ENCODE peak calls at places on chromosomes 7 and 10, in seven cellular contexts. L is breast epithelium, E is body of pancreas, V is A549, T is H1, O is testis, X is erythroblast. A is an unnamed sample.

GRCh38 chr7:24395512-24395911 is 111.5 kb downstream of the NPY start:
- DNase-seq in L (no peak), E (no peak), V (no peak), T (no peak), O (no peak), X (no peak), A (no peak)

GRCh38 chr7:28378574-28379149 is 33.7 kb upstream of the CREB5 start:
- DNase-seq in L (no peak), E (no peak), V (no peak), T (no peak), O (no peak), X (no peak), A (no peak)

GRCh38 chr7:17608114-17608833 is 309.8 kb downstream of the AHR start:
- DNase-seq in L (no peak), E (no peak), V (no peak), T (no peak), O (no peak), X (no peak), A (no peak)

GRCh38 chr10:5731559-5731958 is 46.9 kb downstream of the TASOR2 start:
- DNase-seq in L (no peak), E (no peak), V (no peak), T (no peak), O (no peak), X (no peak), A (no peak)

GRCh38 chr7:148262721-148263229 is 327.8 kb upstream of the C7orf33 start:
- DNase-seq in L (peak), E (peak), V (peak), T (peak), O (peak), X (peak), A (peak)

GRCh38 chr10:27614776-27615175 is 110.7 kb downstream of the RAB18 start:
- DNase-seq in L (no peak), E (no peak), V (no peak), T (no peak), O (no peak), X (no peak), A (no peak)

GRCh38 chr7:4265056-4265455 is 417.0 kb upstream of the FOXK1 start:
- DNase-seq in L (no peak), E (no peak), V (no peak), T (no peak), O (no peak), X (no peak), A (no peak)

GRCh38 chr10:108545921-108546320 is 1377.4 kb downstream of the XPNPEP1 start:
- DNase-seq in L (no peak), E (no peak), V (no peak), T (no peak), O (no peak), X (no peak), A (no peak)

GRCh38 chr10:85280014-85280413 is 951.6 kb downstream of the CCSER2 start:
- DNase-seq in L (no peak), E (peak), V (no peak), T (peak), O (no peak), X (no peak), A (no peak)

GRCh38 chr7:45684910-45685618 is 110.9 kb downstream of the ADCY1 start:
- DNase-seq in L (peak), E (no peak), V (no peak), T (no peak), O (peak), X (no peak), A (no peak)

GRCh38 chr7:151743481-151743983 is 133.4 kb downstream of the PRKAG2 start:
- DNase-seq in L (no peak), E (no peak), V (no peak), T (no peak), O (peak), X (no peak), A (no peak)

GRCh38 chr10:132866601-132867381 is 75.6 kb downstream of the CFAP46 start:
- DNase-seq in L (peak), E (peak), V (no peak), T (no peak), O (no peak), X (no peak), A (no peak)

GRCh38 chr7:96697822-96698221 is 11.8 kb downstream of the SEM1 start:
- DNase-seq in L (no peak), E (no peak), V (no peak), T (no peak), O (no peak), X (no peak), A (no peak)

GRCh38 chr10:123249894-123250293 is 95.7 kb downstream of the BUB3 start:
- DNase-seq in L (no peak), E (no peak), V (no peak), T (no peak), O (no peak), X (no peak), A (no peak)

GRCh38 chr7:92785923-92786322 is 50.5 kb downstream of the CDK6 start:
- DNase-seq in L (no peak), E (no peak), V (no peak), T (no peak), O (no peak), X (no peak), A (no peak)

GRCh38 chr7:119969054-119969453 is 303.9 kb upstream of the KCND2 start:
- DNase-seq in L (no peak), E (no peak), V (no peak), T (no peak), O (no peak), X (no peak), A (no peak)

GRCh38 chr10:77334501-77334900 is 303.1 kb downstream of the KCNMA1 start:
- DNase-seq in L (no peak), E (no peak), V (no peak), T (no peak), O (no peak), X (no peak), A (no peak)

GRCh38 chr10:6987536-6987945 is 407.5 kb upstream of the PRKCQ start:
- DNase-seq in L (no peak), E (no peak), V (no peak), T (no peak), O (no peak), X (no peak), A (no peak)

GRCh38 chr10:133127291-133128125 is 32.5 kb upstream of the KNDC1 start:
- DNase-seq in L (peak), E (peak), V (no peak), T (no peak), O (peak), X (peak), A (no peak)

GRCh38 chr10:131646551-131647525 is 254.0 kb upstream of the PPP2R2D start:
- DNase-seq in L (no peak), E (no peak), V (no peak), T (no peak), O (no peak), X (no peak), A (no peak)

GRCh38 chr7:144436500-144436899 is 33.0 kb upstream of the NOBOX start:
- DNase-seq in L (no peak), E (no peak), V (no peak), T (no peak), O (no peak), X (no peak), A (no peak)

GRCh38 chr10:95423327-95424005 is 132.7 kb upstream of the PDLIM1 start:
- DNase-seq in L (no peak), E (no peak), V (no peak), T (no peak), O (no peak), X (no peak), A (no peak)

GRCh38 chr7:83947260-83947659 is 247.3 kb downstream of the SEMA3A start:
- DNase-seq in L (no peak), E (peak), V (peak), T (peak), O (peak), X (peak), A (peak)

GRCh38 chr7:98107313-98107691 is 640 bp downstream of the LMTK2 start:
- DNase-seq in L (no peak), E (peak), V (no peak), T (no peak), O (peak), X (peak), A (peak)

GRCh38 chr7:2641406-2642393 is 9.9 kb downstream of the TTYH3 start:
- DNase-seq in L (peak), E (peak), V (no peak), T (no peak), O (peak), X (no peak), A (peak)

GRCh38 chr7:111561659-111561908 is 708 bp downstream of the IMMP2L start:
- DNase-seq in L (no peak), E (peak), V (no peak), T (no peak), O (peak), X (no peak), A (no peak)

GRCh38 chr10:113187066-113187777 is 237.2 kb downstream of the TCF7L2 start:
- DNase-seq in L (no peak), E (peak), V (no peak), T (no peak), O (peak), X (no peak), A (no peak)

GRCh38 chr7:95687759-95688343 is 84.5 kb upstream of the DYNC1I1 start:
- DNase-seq in L (no peak), E (no peak), V (peak), T (no peak), O (peak), X (peak), A (no peak)

GRCh38 chr7:34133983-34134782 is 228.8 kb downstream of the BMPER start:
- DNase-seq in L (no peak), E (peak), V (peak), T (peak), O (peak), X (peak), A (peak)

GRCh38 chr7:79828866-79829265 is 305.8 kb upstream of the GNAI1 start:
- DNase-seq in L (no peak), E (no peak), V (no peak), T (no peak), O (no peak), X (no peak), A (no peak)

GRCh38 chr7:39618868-39619267 is 4.5 kb upstream of the RALA start:
- DNase-seq in L (no peak), E (no peak), V (no peak), T (no peak), O (no peak), X (no peak), A (no peak)

GRCh38 chr10:104622598-104623209 is 18.4 kb upstream of the SORCS3 start:
- DNase-seq in L (no peak), E (peak), V (peak), T (no peak), O (peak), X (peak), A (peak)

GRCh38 chr10:90723416-90724068 is 134.3 kb downstream of the HTR7 start:
- DNase-seq in L (no peak), E (no peak), V (no peak), T (peak), O (no peak), X (no peak), A (no peak)

GRCh38 chr10:112539340-112539739 is 92.3 kb downstream of the VTI1A start:
- DNase-seq in L (no peak), E (no peak), V (no peak), T (no peak), O (no peak), X (no peak), A (no peak)

GRCh38 chr10:101018118-101018599 is 12.8 kb downstream of the PDZD7 start:
- DNase-seq in L (no peak), E (no peak), V (no peak), T (no peak), O (no peak), X (no peak), A (no peak)

GRCh38 chr7:50507898-50508470 is 57.2 kb downstream of the DDC start:
- DNase-seq in L (no peak), E (no peak), V (no peak), T (no peak), O (no peak), X (no peak), A (no peak)

GRCh38 chr10:24446739-24447138 is 237.8 kb downstream of the KIAA1217 start:
- DNase-seq in L (no peak), E (no peak), V (no peak), T (no peak), O (no peak), X (no peak), A (no peak)

GRCh38 chr7:135281363-135281949 is 47.8 kb downstream of the STRA8 start:
- DNase-seq in L (peak), E (peak), V (peak), T (peak), O (peak), X (peak), A (peak)
- TF ChIP-seq POLR2A in L (no peak), E (no peak), V (no peak), T (no peak), O (no peak), X (no peak), A (no peak)

DNA sequence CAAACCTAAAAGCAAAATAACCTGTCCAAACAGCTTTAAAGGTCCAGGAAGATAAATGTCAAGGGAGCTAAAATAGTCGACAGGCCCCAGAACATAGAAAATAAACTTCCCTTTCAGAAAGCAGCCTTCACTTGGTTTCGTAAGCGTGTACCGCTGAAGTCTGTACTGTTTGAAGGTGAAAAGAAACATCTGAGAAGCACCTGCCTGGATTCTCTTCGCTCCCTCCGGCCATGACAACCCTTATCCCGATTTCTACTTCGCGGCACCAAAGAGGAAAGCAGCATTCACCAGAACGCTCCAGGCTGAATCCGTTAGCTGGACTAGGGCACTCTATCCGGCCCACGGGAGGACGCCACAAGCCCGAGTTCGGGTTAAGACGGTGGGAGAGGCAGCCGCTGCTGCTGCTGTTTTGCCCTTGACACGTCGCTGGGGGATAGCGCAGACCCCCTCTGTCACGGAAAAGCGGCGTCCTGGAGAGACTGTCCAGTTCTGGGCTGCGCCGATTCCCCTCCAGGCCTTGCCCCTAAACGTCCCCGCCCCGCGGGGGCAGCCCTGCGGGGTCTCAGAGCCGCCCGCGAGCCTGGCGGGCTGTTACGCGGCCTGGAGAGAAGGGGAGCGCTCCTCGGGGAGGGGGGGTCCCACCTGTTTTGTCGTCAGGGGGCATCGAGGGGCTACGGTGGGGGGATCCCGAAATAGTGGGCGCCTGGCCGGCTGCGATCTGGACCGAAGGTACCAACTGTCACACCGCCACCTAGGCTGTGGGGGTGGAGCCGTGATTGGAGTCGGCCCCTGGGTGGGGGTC is 1.1 kb downstream of the SGMS1 start:
- DNase-seq in L (no peak), E (peak), V (peak), T (no peak), O (peak), X (peak), A (no peak)
- TF ChIP-seq POLR2A in L (no peak), E (no peak), V (no peak), T (no peak), O (no peak), X (no peak), A (no peak)

GRCh38 chr7:617614-618538 is 98.2 kb upstream of the PDGFA start:
- DNase-seq in L (no peak), E (no peak), V (no peak), T (no peak), O (no peak), X (no peak), A (no peak)
- TF ChIP-seq POLR2A in L (no peak), E (no peak), V (no peak), T (no peak), O (no peak), X (no peak), A (no peak)

GRCh38 chr10:109968954-109969644 is 38.7 kb upstream of the ADD3 start:
- DNase-seq in L (no peak), E (peak), V (no peak), T (no peak), O (peak), X (no peak), A (no peak)
- TF ChIP-seq POLR2A in L (no peak), E (no peak), V (no peak), T (no peak), O (no peak), X (no peak), A (no peak)

GRCh38 chr7:139360948-139361307 is 1.2 kb downstream of the LUC7L2 start:
- DNase-seq in L (no peak), E (no peak), V (no peak), T (no peak), O (no peak), X (peak), A (no peak)

GRCh38 chr7:139361523-139361922 is 1.8 kb downstream of the LUC7L2 start:
- DNase-seq in L (no peak), E (no peak), V (no peak), T (no peak), O (no peak), X (peak), A (no peak)

GRCh38 chr7:139358541-139359365 is 941 bp upstream of the LUC7L2 start:
- DNase-seq in L (no peak), E (peak), V (peak), T (no peak), O (peak), X (peak), A (no peak)

GRCh38 chr7:139360210-139360947 is 685 bp downstream of the LUC7L2 start:
- DNase-seq in L (peak), E (peak), V (peak), T (peak), O (peak), X (peak), A (peak)

GRCh38 chr7:139359366-139360209 is at the start of gene LUC7L2:
- DNase-seq in L (peak), E (peak), V (peak), T (peak), O (peak), X (peak), A (peak)
- TF ChIP-seq POLR2A in L (peak), E (peak), V (peak), T (peak), O (peak), X (peak), A (peak)

GRCh38 chr7:140673063-140673769 is 471 bp downstream of the ADCK2 start:
- DNase-seq in L (peak), E (peak), V (peak), T (no peak), O (peak), X (peak), A (no peak)
- TF ChIP-seq POLR2A in L (no peak), E (peak), V (no peak), T (no peak), O (no peak), X (peak), A (no peak)

A was measured in H54.